ENCODE peak calls at places on chromosome 2, in nine cellular contexts. R is GM12865; K is AG04449; F is lower lobe of right lung; L is iris pigment epithelial cell; P is AG08396; S is fibroblast of lung; Q is HFF-Myc; C is stimulated activated CD8-positive, alpha-beta memory T cell treated with anti-CD3 and anti-CD28 coated beads, Interleukin-4, amount 100 ng/mL, for 48 hours. D is an unnamed sample.

GRCh38 chr2:14616342-14616741 is 16.2 kb upstream of the LRATD1 start:
- DNase-seq in R (no peak), K (no peak), F (no peak), L (peak; percentile 44), P (peak; percentile 6), S (no peak), Q (no peak), C (no peak), D (no peak)

GRCh38 chr2:9693138-9693520 is 62.3 kb upstream of the YWHAQ start:
- DNase-seq in R (peak; percentile 66), K (no peak), F (no peak), L (peak; percentile 20), P (peak; percentile 81), S (peak; percentile 72), Q (no peak), C (no peak), D (peak; percentile 28)

GRCh38 chr2:205659922-205660321 is 22.4 kb upstream of the NRP2 start:
- DNase-seq in R (no peak), K (no peak), F (no peak), L (no peak), P (no peak), S (no peak), Q (no peak), C (no peak), D (no peak)

GRCh38 chr2:64202206-64202864 is 58.1 kb upstream of the PELI1 start:
- DNase-seq in R (peak; percentile 72), K (no peak), F (no peak), L (peak; percentile 65), P (peak; percentile 27), S (peak; percentile 97), Q (peak; percentile 87), C (no peak), D (peak; percentile 70)

GRCh38 chr2:26564121-26564520 is 77.0 kb downstream of the CIB4 start:
- DNase-seq in R (no peak), K (no peak), F (no peak), L (no peak), P (no peak), S (no peak), Q (no peak), C (no peak), D (no peak)

GRCh38 chr2:163657257-163657656 is 78.6 kb downstream of the FIGN start:
- DNase-seq in R (no peak), K (peak; percentile 62), F (no peak), L (peak; percentile 76), P (no peak), S (no peak), Q (no peak), C (no peak), D (peak; percentile 61)

GRCh38 chr2:234137400-234138014 is 87.0 kb downstream of the SPP2 start:
- DNase-seq in R (no peak), K (no peak), F (no peak), L (peak; percentile 49), P (no peak), S (no peak), Q (no peak), C (no peak), D (peak; percentile 10)

GRCh38 chr2:73594241-73594640 is 48.0 kb downstream of the NAT8 start:
- DNase-seq in R (no peak), K (no peak), F (no peak), L (peak; percentile 8), P (no peak), S (no peak), Q (no peak), C (no peak), D (peak; percentile 13)

D was measured in HFFc6.